ENCODE peak calls at places on chromosome 22, in five cellular contexts. I, F, Q, J and M are unnamed samples. For H3K4me1, the result is how much of the 10 kb centered on the place peaks cover.

GRCh38 chr22:19258371-19258770 is 33.1 kb downstream of the CLTCL1 start:
- DNase-seq in Q (no peak), F (no peak), I (no peak), J (no peak), M (no peak)

GRCh38 chr22:23243006-23243573 is 62.8 kb downstream of the BCR start:
- DNase-seq in J (no peak), Q (no peak), F (peak), I (no peak), M (no peak)

GRCh38 chr22:39343259-39344045 is 6.3 kb upstream of the SYNGR1 start:
- DNase-seq in J (peak), F (peak), Q (no peak), I (peak), M (peak)

GRCh38 chr22:30344447-30345200 is 12.1 kb downstream of the SF3A1 start:
- DNase-seq in Q (no peak), J (no peak), F (no peak), I (no peak), M (no peak)

GRCh38 chr22:30752771-30753170 is 58.1 kb downstream of the OSBP2 start:
- DNase-seq in J (no peak), Q (no peak), F (no peak), I (no peak), M (no peak)

GRCh38 chr22:20142711-20143621 is 7.9 kb downstream of the CCDC188 start:
- DNase-seq in J (no peak), I (no peak), F (no peak), Q (no peak), M (no peak)

GRCh38 chr22:23777776-23778575 is 5.3 kb downstream of the MMP11 start:
- DNase-seq in I (no peak), Q (peak), J (no peak), F (no peak), M (no peak)

GRCh38 chr22:31681625-31682345 is 19.8 kb upstream of the PISD start:
- DNase-seq in Q (peak), I (no peak), J (no peak), F (no peak), M (no peak)

GRCh38 chr22:43236401-43237166 is 49.6 kb upstream of the TTLL12 start:
- DNase-seq in F (no peak), I (no peak), J (no peak), Q (no peak), M (no peak)

GRCh38 chr22:23915230-23915754 is 21.1 kb downstream of the MIF start:
- DNase-seq in F (no peak), J (no peak), Q (no peak), I (no peak), M (no peak)

GRCh38 chr22:39814899-39815298 is 78.7 kb downstream of the ENTHD1 start:
- DNase-seq in J (no peak), I (no peak), F (no peak), Q (no peak), M (no peak)

GRCh38 chr22:35777335-35777975 is 59.8 kb downstream of the APOL5 start:
- DNase-seq in Q (no peak), I (no peak), F (no peak), J (no peak), M (no peak)

GRCh38 chr22:29621761-29622526 is 18.5 kb downstream of the NF2 start:
- DNase-seq in Q (no peak), J (no peak), F (peak), I (peak), M (no peak)

GRCh38 chr22:40345801-40346177 is 511 bp upstream of the ADSL start:
- DNase-seq in I (peak), F (no peak), Q (no peak), J (peak), M (no peak)

GRCh38 chr22:20591660-20592310 is 84.4 kb downstream of the MED15 start:
- DNase-seq in J (no peak), Q (no peak), I (peak), F (peak), M (peak)

GRCh38 chr22:26552466-26552865 is 37.5 kb downstream of the TPST2 start:
- DNase-seq in Q (no peak), I (no peak), J (no peak), F (no peak), M (no peak)

GRCh38 chr22:36374603-36375024 is 13.2 kb downstream of the MYH9 start:
- DNase-seq in Q (no peak), F (no peak), J (no peak), I (no peak), M (no peak)

GRCh38 chr22:43378011-43378704 is 33.7 kb upstream of the MPPED1 start:
- DNase-seq in J (no peak), Q (no peak), I (peak), F (no peak), M (no peak)

GRCh38 chr22:36027579-36027959 is 1.1 kb downstream of the RBFOX2 start:
- DNase-seq in F (no peak), I (no peak), Q (peak), J (no peak), M (peak)

GRCh38 chr22:43289976-43290663 is 53.1 kb downstream of the SCUBE1 start:
- DNase-seq in Q (peak), F (no peak), J (peak), I (no peak), M (no peak)

GRCh38 chr22:32410459-32410858 is 1.6 kb downstream of the RTCB start:
- DNase-seq in I (peak), J (no peak), F (no peak), Q (no peak), M (no peak)

GRCh38 chr22:30609260-30610185 is 2.5 kb downstream of the TCN2 start:
- DNase-seq in J (no peak), I (no peak), Q (peak), F (peak), M (no peak)

GRCh38 chr22:35620624-35621245 is 3.6 kb upstream of the MB start:
- DNase-seq in J (peak), I (no peak), F (peak), Q (peak), M (no peak)

GRCh38 chr22:32850591-32851517 is 49.3 kb downstream of the TIMP3 start:
- DNase-seq in F (no peak), I (no peak), Q (peak), J (no peak), M (no peak)

GRCh38 chr22:47929073-47929472 is 1166.6 kb downstream of the TBC1D22A start:
- DNase-seq in Q (no peak), F (no peak), J (no peak), I (no peak), M (no peak)

GRCh38 chr22:34812631-34813030 is 253.3 kb upstream of the ISX start:
- DNase-seq in F (no peak), Q (no peak), J (no peak), I (no peak), M (no peak)

GRCh38 chr22:20951151-20951931 is 15.7 kb upstream of the AIFM3 start:
- DNase-seq in J (no peak), F (no peak), Q (no peak), I (peak), M (no peak)

GRCh38 chr22:30235687-30236170 is 10.8 kb downstream of the LIF start:
- DNase-seq in J (no peak), Q (no peak), F (peak), I (no peak), M (no peak)

GRCh38 chr22:36461665-36462474 is 19.6 kb downstream of the TXN2 start:
- DNase-seq in Q (peak), J (no peak), I (peak), F (peak), M (no peak)

GRCh38 chr22:23401910-23402274 is 178.2 kb downstream of the IGLL1 start:
- DNase-seq in F (no peak), Q (no peak), I (no peak), J (peak), M (no peak)

GRCh38 chr22:27952091-27952490 is 33.0 kb upstream of the PITPNB start:
- DNase-seq in J (no peak), Q (no peak), I (no peak), F (no peak), M (no peak)

GRCh38 chr22:31160328-31160978 is 471 bp downstream of the RNF185 start:
- DNase-seq in Q (peak), I (no peak), J (no peak), F (no peak), M (peak)

GRCh38 chr22:35457729-35458546 is 58.0 kb downstream of the MCM5 start:
- DNase-seq in Q (no peak), I (no peak), J (no peak), F (no peak), M (no peak)

GRCh38 chr22:32985899-32986772 is 72.0 kb downstream of the SYN3 start:
- DNase-seq in F (peak), Q (peak), J (peak), I (peak), M (peak)

GRCh38 chr22:33909906-33910305 is 10.4 kb downstream of the LARGE1 start:
- DNase-seq in F (no peak), I (no peak), J (no peak), Q (no peak), M (no peak)

GRCh38 chr22:28002863-28003565 is 84.0 kb upstream of the PITPNB start:
- DNase-seq in Q (no peak), F (no peak), I (no peak), J (no peak), M (no peak)

GRCh38 chr22:50720301-50720845 is 17.6 kb upstream of the ACR start:
- DNase-seq in I (no peak), Q (no peak), F (no peak), J (peak), M (no peak)

DNA sequence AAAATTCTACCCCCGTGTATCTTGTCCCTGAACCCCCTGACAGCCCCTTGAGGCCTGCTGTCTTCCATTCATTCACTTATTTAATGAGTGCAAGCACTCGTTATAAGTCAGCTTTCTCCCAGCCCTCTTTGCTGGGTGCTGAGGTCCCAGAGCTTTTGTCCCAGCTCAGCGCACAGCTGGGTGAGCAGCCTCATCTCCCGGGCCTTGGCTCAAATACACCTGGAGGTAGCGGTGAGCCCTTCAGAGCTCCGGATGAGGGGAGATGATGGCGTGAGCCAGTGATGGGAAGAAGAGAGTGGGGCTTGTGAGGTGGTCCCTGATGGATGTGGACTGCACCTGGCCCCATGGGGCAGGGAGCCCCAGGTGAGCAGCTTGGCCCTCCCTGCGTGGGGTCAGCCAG is 18.1 kb upstream of the ARHGAP8 start:
- DNase-seq in I (no peak), F (no peak), J (peak), Q (no peak), M (no peak)
- TF ChIP-seq POLR2AphosphoS5 in I (no peak), F (no peak), J (no peak), Q (no peak), M (no peak)

DNA sequence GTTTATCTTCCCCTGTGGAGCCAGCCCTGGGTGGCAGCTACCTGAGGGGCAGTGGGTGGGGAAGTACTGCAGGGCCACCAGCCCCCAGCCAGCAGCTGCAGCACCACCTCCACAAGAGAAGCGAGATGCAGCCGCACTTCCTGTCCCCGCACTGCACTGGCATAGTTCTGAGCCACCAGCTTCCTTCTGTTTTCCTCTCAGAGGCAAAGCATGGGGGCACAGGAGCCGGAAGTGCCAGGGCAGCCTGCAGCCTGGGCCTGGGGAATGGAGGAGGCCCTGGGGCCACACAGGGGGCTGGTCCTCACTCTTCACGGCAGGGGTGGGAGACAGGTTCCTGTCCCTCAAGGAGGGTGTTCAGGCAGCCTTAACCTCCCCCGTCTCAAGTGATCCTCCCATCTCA is 11.9 kb upstream of the SH3BP1 start:
- DNase-seq in I (no peak), J (no peak), F (no peak), Q (no peak), M (no peak)
- H3K4me1 ChIP-seq in I (under half), J (under half), F (under half), Q (half or more), M (under half)

GRCh38 chr22:49519117-49519737 is 308.4 kb downstream of the BRD1 start:
- DNase-seq in J (no peak), Q (no peak), I (no peak), F (no peak), M (no peak)

GRCh38 chr22:49518436-49518970 is 309.2 kb downstream of the BRD1 start:
- DNase-seq in J (no peak), F (no peak), Q (no peak), I (no peak), M (no peak)

GRCh38 chr22:49517721-49518120 is 310.0 kb downstream of the BRD1 start:
- DNase-seq in Q (no peak), I (no peak), J (no peak), F (no peak), M (no peak)

GRCh38 chr22:49515486-49515885 is 312.2 kb downstream of the BRD1 start:
- DNase-seq in Q (no peak), J (no peak), F (no peak), I (peak), M (no peak)

GRCh38 chr22:49517211-49517610 is 310.5 kb downstream of the BRD1 start:
- DNase-seq in Q (no peak), I (no peak), J (no peak), F (no peak), M (no peak)
- H3K4me3 ChIP-seq in Q (no peak), I (no peak), J (no peak), F (no peak), M (no peak)

GRCh38 chr22:25134028-25134427 is 65.6 kb upstream of the CRYBB3 start:
- DNase-seq in J (peak), F (no peak), I (no peak), Q (peak), M (peak)
- TF ChIP-seq POLR2AphosphoS5 in J (no peak), F (no peak), I (no peak), Q (peak), M (peak)

DNA sequence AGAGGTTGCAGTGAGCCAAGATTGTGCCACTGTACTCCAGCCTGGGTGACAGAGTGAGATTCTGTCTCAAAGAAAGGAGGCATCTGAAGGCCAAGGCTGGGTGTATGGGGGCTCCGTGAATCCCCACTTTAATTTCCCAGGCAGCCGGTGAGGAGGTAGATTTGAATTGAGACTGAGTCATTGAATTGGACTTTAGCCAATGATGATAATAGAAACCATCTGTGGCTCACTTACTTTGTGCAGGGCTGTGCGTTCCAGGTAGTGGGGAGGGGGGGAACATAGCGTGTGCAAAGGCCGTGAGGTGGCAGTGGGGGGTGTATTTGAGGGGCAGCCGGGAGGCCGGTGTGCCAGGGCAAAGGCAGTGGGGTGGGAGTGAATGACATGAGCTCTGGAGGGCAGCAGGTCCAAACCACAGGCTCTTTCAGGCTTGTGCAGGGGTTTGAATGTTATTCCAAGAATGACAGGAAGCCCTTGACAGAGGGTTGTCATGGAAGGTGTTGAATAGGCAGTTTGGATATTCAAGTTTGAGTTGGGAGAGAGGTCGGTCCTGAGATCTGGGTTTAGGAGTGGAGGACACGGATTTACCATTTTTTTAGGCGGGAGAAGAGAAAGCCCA is 6.1 kb downstream of the ARHGAP8 start:
- DNase-seq in Q (no peak), I (no peak), J (peak), F (no peak), M (no peak)
- H3K4me1 ChIP-seq in Q (under half), I (under half), J (under half), F (under half), M (under half)

DNA sequence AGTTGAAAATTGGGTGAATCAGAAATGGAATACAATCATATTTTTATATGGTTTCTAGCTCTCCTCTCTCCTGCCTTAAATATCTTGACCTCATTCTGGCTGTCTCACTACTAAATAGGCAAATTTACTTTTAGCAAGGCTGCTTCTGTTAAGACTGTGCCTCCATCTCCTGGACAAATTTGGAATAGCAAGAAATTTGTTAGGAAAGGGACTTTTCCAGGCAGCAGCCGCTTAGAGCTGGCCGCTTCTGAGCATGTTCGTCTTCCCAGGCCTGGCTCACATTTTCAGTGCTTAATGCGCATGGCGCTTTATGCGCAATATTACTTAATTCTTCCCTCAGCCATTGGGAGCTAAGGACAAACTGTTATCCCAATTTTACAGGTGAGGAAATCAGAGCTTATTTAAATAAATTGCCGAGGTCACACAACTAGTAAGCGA is 1.7 kb upstream of the PEX26 start:
- DNase-seq in F (peak), I (peak), Q (peak), J (peak), M (peak)
- H3K4me3 ChIP-seq in F (no peak), I (peak), Q (no peak), J (peak), M (no peak)

GRCh38 chr22:38318792-38319773 is 1.9 kb upstream of the CSNK1E start:
- DNase-seq in I (peak), Q (no peak), J (no peak), F (peak), M (no peak)

GRCh38 chr22:38315801-38316339 is 1.4 kb downstream of the CSNK1E start:
- DNase-seq in I (no peak), J (no peak), Q (no peak), F (no peak), M (no peak)

GRCh38 chr22:38316340-38317236 is 645 bp downstream of the CSNK1E start:
- DNase-seq in J (peak), I (no peak), Q (peak), F (peak), M (peak)

GRCh38 chr22:38317995-38318715 is 922 bp upstream of the CSNK1E start:
- DNase-seq in I (peak), F (no peak), Q (peak), J (no peak), M (peak)

GRCh38 chr22:38317237-38317994 is at the start of gene CSNK1E:
- DNase-seq in Q (peak), I (no peak), J (peak), F (peak), M (peak)
- TF ChIP-seq POLR2AphosphoS5 in Q (peak), I (no peak), J (no peak), F (peak), M (peak)

GRCh38 chr22:22032906-22033802 is 50.6 kb upstream of the TOP3B start:
- DNase-seq in F (no peak), Q (no peak), I (no peak), J (no peak), M (no peak)
- H3K4me1 ChIP-seq in F (under half), Q (under half), I (under half), J (under half), M (under half)

DNA sequence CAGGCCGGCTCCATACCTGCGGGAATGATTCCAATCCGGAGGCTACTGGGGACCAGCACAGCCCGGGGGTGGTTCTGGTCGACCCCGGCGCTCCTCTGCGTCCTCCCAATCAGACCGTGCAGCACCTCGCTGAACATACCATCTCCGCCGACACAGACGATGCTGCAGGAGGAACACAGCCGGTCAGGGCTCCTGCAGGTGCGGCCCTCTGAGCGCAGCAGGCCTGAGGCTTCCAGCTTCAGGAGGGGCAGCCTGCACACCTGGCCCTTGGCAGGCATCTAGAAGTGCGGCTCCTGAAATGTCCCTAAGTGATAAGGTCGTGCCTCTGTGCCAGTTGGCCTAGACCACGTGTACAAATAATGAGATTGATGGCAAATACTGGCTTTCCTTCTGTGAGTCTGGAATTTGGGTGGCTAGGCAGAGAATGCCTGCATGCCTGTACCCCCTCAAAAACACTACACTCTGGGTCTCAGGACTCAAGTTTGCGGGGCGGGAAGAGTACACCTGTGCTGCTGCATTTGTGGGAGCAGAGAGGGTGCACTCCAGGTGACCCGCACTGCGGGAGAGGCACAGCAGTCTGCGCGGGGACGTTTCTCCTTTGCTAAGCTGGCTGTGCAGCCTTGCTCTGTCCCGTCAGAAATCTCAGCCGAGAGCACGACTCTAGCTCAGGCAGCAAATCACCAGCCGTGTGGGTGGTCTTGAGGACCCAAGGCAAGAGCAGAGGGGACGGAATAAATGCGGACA is 30.1 kb downstream of the CERK start:
- DNase-seq in Q (no peak), I (no peak), F (no peak), J (no peak), M (no peak)
- H3K4me3 ChIP-seq in Q (no peak), I (no peak), F (no peak), J (no peak), M (no peak)

GRCh38 chr22:42158456-42159132 is 28.0 kb upstream of the CYP2D6 start:
- DNase-seq in I (no peak), Q (no peak), J (no peak), F (no peak), M (no peak)
- TF ChIP-seq POLR2AphosphoS5 in I (no peak), Q (no peak), J (no peak), F (no peak), M (no peak)